ENCODE peak calls at places on chromosome 16, in six cellular contexts. U, D, F, B, M and Z are unnamed samples.

GRCh38 chr16:31453255-31454204 is 5.8 kb upstream of the ARMC5 start:
- DNase-seq in B (peak), D (no peak), M (no peak), F (no peak), U (no peak), Z (no peak)

GRCh38 chr16:66511615-66512500 is 38.1 kb downstream of the TK2 start:
- DNase-seq in B (no peak), U (no peak), F (no peak), M (no peak), D (peak), Z (no peak)

GRCh38 chr16:52713740-52714139 is 166.8 kb upstream of the TOX3 start:
- DNase-seq in B (no peak), U (no peak), F (no peak), M (no peak), D (no peak), Z (no peak)

GRCh38 chr16:21203155-21203797 is 8.1 kb downstream of the ZP2 start:
- DNase-seq in B (no peak), F (no peak), D (no peak), M (no peak), U (no peak), Z (no peak)

GRCh38 chr16:77574867-77575619 is 140.2 kb upstream of the ADAMTS18 start:
- DNase-seq in D (no peak), B (no peak), U (no peak), M (peak), F (peak), Z (no peak)

GRCh38 chr16:83859265-83859664 is 39.6 kb upstream of the MLYCD start:
- DNase-seq in M (no peak), U (no peak), F (no peak), B (no peak), D (no peak), Z (no peak)

GRCh38 chr16:84096447-84097005 is 20.2 kb downstream of the MBTPS1 start:
- DNase-seq in D (no peak), F (no peak), M (no peak), U (no peak), B (no peak), Z (no peak)

GRCh38 chr16:50530277-50531236 is 17.6 kb upstream of the NKD1 start:
- DNase-seq in M (no peak), B (peak), D (no peak), U (no peak), F (no peak), Z (no peak)

GRCh38 chr16:28092721-28093382 is 29.3 kb upstream of the GSG1L start:
- DNase-seq in B (no peak), U (no peak), M (no peak), F (no peak), D (no peak), Z (no peak)

GRCh38 chr16:22358000-22358399 is 16.4 kb downstream of the CDR2 start:
- DNase-seq in B (no peak), M (no peak), U (no peak), F (no peak), D (peak), Z (peak)

GRCh38 chr16:79642652-79643051 is 42.1 kb upstream of the MAF start:
- DNase-seq in B (no peak), M (no peak), F (no peak), D (no peak), U (no peak), Z (no peak)

GRCh38 chr16:85491798-85492616 is 121.1 kb upstream of the GSE1 start:
- DNase-seq in U (no peak), F (peak), D (no peak), M (peak), B (peak), Z (peak)

GRCh38 chr16:60203525-60204124 is 1469.5 kb upstream of the GOT2 start:
- DNase-seq in M (no peak), B (no peak), U (no peak), D (no peak), F (no peak), Z (no peak)

GRCh38 chr16:31200821-31201510 is 1.6 kb downstream of the PYCARD start:
- DNase-seq in B (no peak), D (no peak), F (no peak), U (peak), M (no peak), Z (peak)

GRCh38 chr16:70430667-70431536 is 8.0 kb downstream of the ST3GAL2 start:
- DNase-seq in U (peak), D (peak), F (peak), B (no peak), M (no peak), Z (peak)

GRCh38 chr16:80628254-80628653 is 87.5 kb downstream of the DYNLRB2 start:
- DNase-seq in B (no peak), M (no peak), F (no peak), U (no peak), D (no peak), Z (no peak)

GRCh38 chr16:22369221-22369811 is 5.1 kb downstream of the CDR2 start:
- DNase-seq in U (no peak), B (no peak), M (no peak), D (peak), F (peak), Z (peak)

GRCh38 chr16:80824623-80825364 is 20.4 kb upstream of the CDYL2 start:
- DNase-seq in B (no peak), F (no peak), U (peak), D (peak), M (no peak), Z (peak)

GRCh38 chr16:64872101-64872500 is 249.8 kb downstream of the CDH11 start:
- DNase-seq in U (no peak), B (no peak), F (no peak), D (no peak), M (no peak), Z (no peak)

GRCh38 chr16:28990375-28991040 is 5.7 kb downstream of the LAT start:
- DNase-seq in D (no peak), M (no peak), U (no peak), F (no peak), B (no peak), Z (no peak)

GRCh38 chr16:8533509-8533908 is 56.8 kb downstream of the TMEM114 start:
- DNase-seq in M (no peak), F (no peak), D (no peak), B (no peak), U (no peak), Z (no peak)

GRCh38 chr16:24537474-24538337 is 1.7 kb upstream of the RBBP6 start:
- DNase-seq in B (no peak), F (no peak), D (no peak), U (no peak), M (no peak), Z (peak)

GRCh38 chr16:53031323-53031942 is 21.3 kb downstream of the CHD9NB start:
- DNase-seq in B (no peak), F (no peak), M (no peak), D (no peak), U (no peak), Z (no peak)

GRCh38 chr16:30996324-30996999 is 11.5 kb downstream of the HSD3B7 start:
- DNase-seq in U (no peak), F (no peak), M (no peak), B (peak), D (peak), Z (no peak)

GRCh38 chr16:28867241-28867640 is 3.6 kb downstream of the SH2B1 start:
- DNase-seq in F (no peak), D (no peak), U (no peak), B (no peak), M (no peak), Z (no peak)

GRCh38 chr16:84141143-84141670 is 3.8 kb downstream of the HSDL1 start:
- DNase-seq in M (no peak), B (no peak), D (no peak), U (peak), F (no peak), Z (peak)

GRCh38 chr16:87457051-87457611 is 35.7 kb downstream of the ZCCHC14 start:
- DNase-seq in D (no peak), F (no peak), B (no peak), M (no peak), U (no peak), Z (no peak)

GRCh38 chr16:78259883-78260282 is 160.4 kb downstream of the WWOX start:
- DNase-seq in F (no peak), U (no peak), D (no peak), B (no peak), M (no peak), Z (no peak)

GRCh38 chr16:3010510-3010909 is 2.2 kb upstream of the CLDN9 start:
- DNase-seq in B (no peak), M (no peak), D (no peak), F (no peak), U (no peak), Z (no peak)

GRCh38 chr16:3013998-3014690 is 1.4 kb downstream of the CLDN9 start:
- DNase-seq in U (no peak), M (no peak), F (no peak), B (peak), D (no peak), Z (no peak)

GRCh38 chr16:3012828-3013420 is at the start of gene CLDN9:
- DNase-seq in D (no peak), M (no peak), B (peak), F (no peak), U (no peak), Z (no peak)

GRCh38 chr16:3013491-3013951 is 798 bp downstream of the CLDN9 start:
- DNase-seq in F (no peak), M (no peak), D (no peak), U (no peak), B (no peak), Z (no peak)

GRCh38 chr16:3012246-3012645 is 477 bp upstream of the CLDN9 start:
- DNase-seq in U (no peak), D (no peak), B (no peak), F (no peak), M (no peak), Z (no peak)
- H3K4me3 ChIP-seq in U (no peak), D (no peak), B (peak), F (no peak), M (no peak), Z (no peak)

DNA sequence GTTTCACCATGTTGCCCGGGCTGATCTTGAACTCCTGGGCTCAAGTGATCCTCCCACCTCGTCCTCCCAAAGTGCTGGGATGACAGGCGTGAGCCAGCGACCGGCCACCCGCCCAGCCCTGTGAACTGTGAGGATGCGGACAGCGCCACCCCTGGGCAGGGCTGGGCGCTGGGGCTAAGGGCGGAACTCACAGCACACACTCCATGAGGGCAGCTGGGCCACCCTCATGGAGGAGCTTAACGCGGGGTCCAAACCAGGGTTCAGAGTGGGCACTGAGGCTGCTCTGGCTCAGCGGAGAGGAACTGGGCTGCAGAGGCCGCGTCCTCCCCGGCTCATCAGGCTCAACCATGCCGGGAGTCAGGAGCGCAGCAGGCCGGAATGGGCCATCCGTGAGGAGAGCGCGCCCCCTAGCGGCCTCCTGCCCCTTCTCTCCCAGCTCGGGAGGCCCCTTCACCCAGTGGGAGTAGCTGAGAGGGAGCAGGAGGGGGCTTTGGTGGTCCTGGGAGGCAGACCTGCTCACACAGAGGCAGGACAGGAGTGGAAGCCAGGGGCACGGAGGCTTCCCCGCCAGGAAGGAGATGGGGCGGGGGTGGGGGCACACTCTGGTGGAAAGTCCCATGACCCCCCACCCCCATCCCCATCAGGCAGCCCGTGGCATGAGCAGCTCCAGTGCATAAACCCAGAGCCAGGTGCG is 13.8 kb downstream of the CORO7 start:
- DNase-seq in D (peak), B (peak), M (peak), U (peak), F (peak), Z (peak)
- H3K4me3 ChIP-seq in D (no peak), B (no peak), M (peak), U (no peak), F (no peak), Z (no peak)

GRCh38 chr16:75087040-75087979 is 29.3 kb downstream of the LDHD start:
- DNase-seq in M (peak), F (peak), U (peak), D (no peak), B (no peak), Z (peak)

GRCh38 chr16:75086281-75086680 is 30.3 kb downstream of the LDHD start:
- DNase-seq in B (no peak), D (no peak), F (no peak), U (no peak), M (no peak), Z (no peak)

GRCh38 chr16:75089486-75090202 is 26.9 kb downstream of the LDHD start:
- DNase-seq in D (no peak), B (no peak), F (no peak), U (no peak), M (no peak), Z (no peak)

GRCh38 chr16:75088934-75089333 is 27.6 kb downstream of the LDHD start:
- DNase-seq in B (no peak), D (no peak), U (no peak), F (no peak), M (no peak), Z (no peak)

DNA sequence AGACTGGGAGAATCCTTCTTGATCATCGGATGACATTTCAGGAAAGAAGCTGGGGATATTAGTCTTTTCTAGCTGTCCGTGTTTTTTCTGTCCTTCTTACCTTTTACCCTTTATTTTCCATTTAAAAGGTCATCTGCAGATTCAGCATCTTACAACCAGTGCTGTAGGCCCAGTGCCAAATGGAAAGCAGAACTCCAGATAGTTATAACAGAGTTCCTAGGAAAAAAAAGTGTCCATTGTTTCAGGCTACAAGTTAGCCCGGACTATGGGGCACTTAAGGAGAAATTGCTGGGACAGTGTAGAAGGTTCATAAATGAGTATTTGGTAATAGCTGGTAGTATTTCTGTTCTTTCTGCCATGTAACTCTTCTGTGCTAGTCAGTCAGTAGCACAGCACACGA is 28.4 kb downstream of the LDHD start:
- DNase-seq in B (no peak), M (no peak), D (no peak), F (no peak), U (no peak), Z (no peak)
- H3K4me3 ChIP-seq in B (no peak), M (no peak), D (no peak), F (no peak), U (no peak), Z (no peak)

GRCh38 chr16:3608069-3608468 is 3.3 kb downstream of the SLX4 start:
- DNase-seq in F (no peak), D (no peak), U (no peak), B (no peak), M (no peak), Z (no peak)
- H3K4me3 ChIP-seq in F (no peak), D (no peak), U (no peak), B (no peak), M (no peak), Z (no peak)

GRCh38 chr16:57244767-57245471 is at the start of gene ARL2BP:
- DNase-seq in U (peak), B (peak), M (peak), F (peak), D (peak), Z (peak)

GRCh38 chr16:57242650-57243049 is 2.4 kb upstream of the ARL2BP start:
- DNase-seq in D (no peak), B (no peak), U (no peak), F (no peak), M (no peak), Z (no peak)

GRCh38 chr16:57240872-57241271 is 4.2 kb upstream of the ARL2BP start:
- DNase-seq in D (no peak), F (no peak), B (no peak), M (no peak), U (no peak), Z (no peak)

GRCh38 chr16:57245472-57246113 is 534 bp downstream of the ARL2BP start:
- DNase-seq in D (no peak), F (peak), M (peak), U (no peak), B (no peak), Z (no peak)

DNA sequence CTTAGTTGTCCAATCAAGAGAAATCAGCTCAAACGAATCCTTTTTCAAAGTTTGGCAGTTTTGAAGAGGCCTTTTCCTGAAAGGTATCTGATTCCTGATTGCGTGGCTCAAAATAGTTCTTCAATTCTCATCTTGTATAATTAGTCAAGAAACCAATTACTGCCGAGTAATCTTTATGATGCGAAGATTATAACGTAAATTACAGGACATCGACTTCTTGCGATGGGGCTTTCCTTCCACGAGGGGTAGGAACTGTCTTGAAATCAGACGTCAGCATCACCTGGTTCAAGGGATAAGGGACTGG is 644 bp upstream of the ARL2BP start:
- DNase-seq in F (no peak), B (no peak), U (no peak), M (no peak), D (no peak), Z (no peak)
- H3K4me3 ChIP-seq in F (peak), B (peak), U (peak), M (peak), D (peak), Z (peak)

DNA sequence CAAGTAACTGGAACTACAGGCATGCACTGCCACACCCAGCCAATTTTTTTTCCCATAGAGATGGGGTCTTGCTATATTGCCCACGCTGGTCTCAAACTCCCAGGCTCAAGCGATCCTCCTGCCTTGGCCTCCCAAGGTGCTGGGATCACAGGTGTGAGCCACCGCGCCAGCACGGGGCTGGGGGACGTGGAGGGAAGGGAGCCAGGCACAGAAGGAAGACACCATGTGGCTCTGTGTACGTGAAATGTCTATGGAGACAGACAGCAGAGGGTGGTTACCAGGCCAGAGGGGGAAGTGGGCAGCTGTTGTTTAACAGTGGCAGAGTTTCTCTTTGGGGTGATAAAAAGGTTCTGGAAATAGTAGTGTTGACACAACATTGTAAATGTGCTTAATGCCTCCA is 4.6 kb upstream of the PIEZO1 start:
- DNase-seq in F (no peak), U (no peak), B (no peak), M (no peak), D (no peak), Z (no peak)
- H3K4me3 ChIP-seq in F (no peak), U (no peak), B (no peak), M (no peak), D (no peak), Z (peak)

GRCh38 chr16:73047536-73048291 is at the start of gene ZFHX3:
- DNase-seq in B (peak), F (peak), U (peak), M (peak), D (peak), Z (no peak)

GRCh38 chr16:73049051-73049910 is 1.4 kb upstream of the ZFHX3 start:
- DNase-seq in U (no peak), M (no peak), B (no peak), D (peak), F (no peak), Z (no peak)

GRCh38 chr16:73046484-73047214 is 1.3 kb downstream of the ZFHX3 start:
- DNase-seq in B (no peak), F (no peak), U (no peak), D (no peak), M (no peak), Z (no peak)

GRCh38 chr16:73047221-73047535 is 750 bp downstream of the ZFHX3 start:
- DNase-seq in U (no peak), F (no peak), M (no peak), D (no peak), B (no peak), Z (no peak)

GRCh38 chr16:73048292-73049050 is 543 bp upstream of the ZFHX3 start:
- DNase-seq in F (peak), B (peak), D (peak), M (peak), U (no peak), Z (no peak)
- H3K4me3 ChIP-seq in F (peak), B (peak), D (peak), M (peak), U (peak), Z (no peak)

DNA sequence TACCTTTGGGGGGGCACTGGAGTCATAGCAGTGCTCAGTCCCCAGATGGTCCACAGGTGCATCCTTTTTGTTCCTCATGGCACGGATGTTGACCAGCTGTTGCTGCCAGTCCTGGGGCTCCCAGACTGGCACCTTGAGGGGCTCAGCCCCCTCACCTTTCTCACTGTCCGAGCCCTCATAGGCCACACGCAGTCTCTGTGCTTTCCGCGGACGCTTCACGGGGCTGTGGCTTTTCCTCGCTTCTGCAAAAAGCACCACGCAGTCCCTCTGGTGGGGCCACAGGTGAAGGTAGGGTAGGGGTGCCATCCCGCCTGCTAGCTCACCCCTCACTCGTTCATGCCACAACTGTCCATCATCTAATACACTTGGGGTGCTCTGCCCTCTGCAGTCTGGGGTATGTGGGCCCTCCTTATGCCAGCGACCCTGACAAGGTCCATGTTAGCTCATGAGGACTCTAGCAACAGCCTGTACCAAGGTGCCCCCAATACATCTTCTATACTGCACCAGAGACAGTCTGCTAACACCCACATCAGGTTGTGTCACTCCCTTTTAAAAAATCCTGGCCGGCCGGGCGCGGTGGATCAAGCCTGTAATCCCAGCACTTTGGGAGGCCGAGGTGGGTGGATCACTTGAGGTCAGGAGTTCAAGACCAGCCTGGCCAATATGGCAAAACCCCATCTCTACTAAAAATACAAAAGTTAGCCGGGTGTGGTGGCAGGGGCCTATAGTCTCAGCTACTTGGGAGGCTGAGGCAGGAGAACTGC is 1.3 kb downstream of the NTHL1 start:
- DNase-seq in D (no peak), F (no peak), U (no peak), M (no peak), B (no peak), Z (no peak)
- H3K4me3 ChIP-seq in D (no peak), F (peak), U (peak), M (peak), B (peak), Z (peak)